ENCODE peak calls at places on chromosome 6, in four cellular contexts. I is GM23338, P is K562, M is HL-60. V is an unnamed sample.

GRCh38 chr6:31116661-31117385 is 2.2 kb downstream of the PSORS1C1 start:
- DNase-seq in P (no peak), I (no peak), M (no peak), V (no peak)

GRCh38 chr6:39239527-39240154 is 10.4 kb upstream of the KCNK5 start:
- DNase-seq in M (no peak), I (peak; percentile 40), P (no peak), V (no peak)

GRCh38 chr6:108677357-108677756 is 116.6 kb downstream of the FOXO3 start:
- DNase-seq in M (no peak), I (no peak), P (no peak), V (no peak)

GRCh38 chr6:125986956-125987617 is 747 bp downstream of the TRMT11 start:
- DNase-seq in M (peak; percentile 32), I (peak; percentile 28), P (peak; percentile 27), V (no peak)

GRCh38 chr6:158970640-158971291 is 29.2 kb downstream of the RSPH3 start:
- DNase-seq in P (no peak), I (peak; percentile 17), M (no peak), V (peak; percentile 31)

GRCh38 chr6:7051780-7052440 is 55.9 kb upstream of the RREB1 start:
- DNase-seq in P (no peak), M (peak; percentile 75), I (peak; percentile 79), V (peak; percentile 65)

GRCh38 chr6:37500294-37500608 is 558 bp upstream of the CCDC167 start:
- DNase-seq in P (no peak), I (no peak), M (no peak), V (no peak)

GRCh38 chr6:135268740-135269139 is 87.6 kb downstream of the MYB start:
- DNase-seq in P (no peak), M (no peak), I (no peak), V (no peak)

GRCh38 chr6:159727717-159728440 is 573 bp downstream of the WTAP start:
- DNase-seq in I (peak; percentile 54), M (no peak), P (peak; percentile 78), V (no peak)

GRCh38 chr6:161038229-161039003 is 46.8 kb downstream of the MAP3K4 start:
- DNase-seq in I (no peak), M (no peak), P (no peak), V (no peak)

GRCh38 chr6:138231399-138231886 is 13.2 kb upstream of the PBOV1 start:
- DNase-seq in M (no peak), P (no peak), I (no peak), V (peak; percentile 63)

GRCh38 chr6:19413323-19413722 is 423.8 kb upstream of the ID4 start:
- DNase-seq in M (no peak), P (no peak), I (no peak), V (no peak)

GRCh38 chr6:4349323-4349722 is 213.9 kb upstream of the ECI2 start:
- DNase-seq in P (no peak), M (no peak), I (no peak), V (no peak)

GRCh38 chr6:24719125-24719931 is at the start of gene C6orf62:
- DNase-seq in M (no peak), I (peak; percentile 43), P (peak; percentile 20), V (peak; percentile 40)

GRCh38 chr6:129860901-129861665 is at the start of gene TMEM244:
- DNase-seq in M (no peak), P (no peak), I (no peak), V (no peak)

GRCh38 chr6:115485400-115485799 is 575.3 kb downstream of the FRK start:
- DNase-seq in P (no peak), M (no peak), I (no peak), V (no peak)

GRCh38 chr6:25499851-25500250 is 152.2 kb upstream of the SCGN start:
- DNase-seq in M (no peak), P (no peak), I (peak; percentile 25), V (no peak)

GRCh38 chr6:64680446-64680845 is 1026.6 kb downstream of the EYS start:
- DNase-seq in P (no peak), M (no peak), I (no peak), V (no peak)

GRCh38 chr6:105401247-105402089 is 1.4 kb downstream of the PREP start:
- DNase-seq in P (no peak), M (no peak), I (no peak), V (no peak)

GRCh38 chr6:88349511-88349910 is 183.4 kb upstream of the CNR1 start:
- DNase-seq in I (no peak), P (no peak), M (no peak), V (no peak)

GRCh38 chr6:16362296-16362695 is 123.9 kb downstream of the GMPR start:
- DNase-seq in M (no peak), P (no peak), I (no peak), V (no peak)

GRCh38 chr6:139364302-139364981 is 10.0 kb downstream of the CITED2 start:
- DNase-seq in M (no peak), P (peak; percentile 69), I (peak; percentile 83), V (no peak)

GRCh38 chr6:22363166-22363965 is 66.5 kb upstream of the PRL start:
- DNase-seq in M (no peak), P (no peak), I (no peak), V (no peak)
- H3K27ac ChIP-seq in M (no peak overlapping the region), P (no peak overlapping the region), I (no peak overlapping the region), V (no peak overlapping the region)

GRCh38 chr6:41374618-41375590 is 39.5 kb downstream of the NCR2 start:
- DNase-seq in I (peak; percentile 71), P (no peak), M (no peak), V (no peak)

GRCh38 chr6:41376176-41376575 is 40.8 kb downstream of the NCR2 start:
- DNase-seq in P (no peak), I (no peak), M (no peak), V (no peak)

GRCh38 chr6:41373919-41374617 is 38.7 kb downstream of the NCR2 start:
- DNase-seq in P (no peak), I (peak; percentile 85), M (no peak), V (no peak)

GRCh38 chr6:41377071-41377470 is 41.7 kb downstream of the NCR2 start:
- DNase-seq in M (no peak), P (no peak), I (no peak), V (no peak)

GRCh38 chr6:41375598-41376151 is 40.3 kb downstream of the NCR2 start:
- DNase-seq in P (no peak), I (peak; percentile 72), M (no peak), V (no peak)
- TF ChIP-seq POLR2AphosphoS5 in P (no peak), I (no peak), M (no peak), V (no peak)

GRCh38 chr6:152233547-152234320 is 403.4 kb downstream of the SYNE1 start:
- DNase-seq in I (no peak), P (no peak), M (no peak), V (no peak)
- H3K27ac ChIP-seq in I (no peak overlapping the region), P (no peak overlapping the region), M (no peak overlapping the region), V (no peak overlapping the region)

GRCh38 chr6:167678102-167679101 is 148.3 kb upstream of the AFDN start:
- DNase-seq in M (no peak), P (no peak), I (peak; percentile 81), V (peak; percentile 51)
- TF ChIP-seq POLR2AphosphoS5 in M (no peak), P (no peak), I (peak; percentile 34), V (no peak)

GRCh38 chr6:18406955-18407738 is 20.0 kb downstream of the RNF144B start:
- DNase-seq in M (no peak), I (no peak), P (no peak), V (no peak)
- H3K27ac ChIP-seq in M (no peak overlapping the region), I (no peak overlapping the region), P (no peak overlapping the region), V (no peak overlapping the region)

GRCh38 chr6:10404107-10404798 is 10.6 kb downstream of the TFAP2A start:
- DNase-seq in M (peak; percentile 94), P (peak; percentile 99), I (peak; percentile 98), V (peak; percentile 91)

GRCh38 chr6:10401632-10402223 is 13.1 kb downstream of the TFAP2A start:
- DNase-seq in P (peak; percentile 29), M (no peak), I (no peak), V (no peak)

GRCh38 chr6:10403385-10404106 is 11.3 kb downstream of the TFAP2A start:
- DNase-seq in M (peak; percentile 47), P (peak; percentile 50), I (no peak), V (no peak)

GRCh38 chr6:10401004-10401536 is 13.8 kb downstream of the TFAP2A start:
- DNase-seq in P (no peak), M (no peak), I (peak; percentile 53), V (no peak)

DNA sequence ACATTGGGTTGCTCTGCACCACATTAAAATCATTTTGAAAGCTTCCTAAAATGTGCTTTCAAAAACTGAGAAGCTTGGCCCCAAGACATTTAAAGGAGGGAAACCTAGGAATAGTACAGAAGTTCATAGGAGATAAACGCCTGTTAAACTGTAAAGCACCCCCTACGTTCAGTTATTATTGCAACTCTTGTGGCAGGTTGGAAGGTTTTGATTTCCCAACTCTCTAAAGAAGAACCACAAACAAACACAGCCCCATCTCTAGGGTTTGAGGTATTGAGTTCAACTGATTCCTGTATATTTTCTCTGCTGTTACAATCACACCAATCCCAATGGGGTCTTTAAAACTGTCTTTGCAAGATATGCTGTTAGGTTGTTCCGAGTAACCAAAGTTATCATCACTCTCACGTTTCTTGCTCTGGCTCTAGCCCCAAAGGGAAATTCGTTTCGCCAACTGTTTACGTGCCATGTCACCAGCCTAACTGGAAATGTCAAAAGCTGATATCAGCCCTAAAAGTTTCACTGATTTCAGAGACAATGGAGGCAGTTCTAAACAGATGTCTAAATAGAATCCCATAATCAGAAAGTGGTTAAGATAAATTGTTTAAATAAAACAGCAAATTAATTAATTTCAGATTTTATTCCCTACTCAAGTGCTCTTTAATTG is 12.1 kb downstream of the TFAP2A start:
- DNase-seq in I (no peak), M (no peak), P (no peak), V (no peak)
- TF ChIP-seq POLR2AphosphoS5 in I (no peak), M (peak; percentile 67), P (no peak), V (no peak)

GRCh38 chr6:131096786-131097185 is 33.7 kb upstream of the EPB41L2 start:
- DNase-seq in I (no peak), M (no peak), P (no peak), V (no peak)

DNA sequence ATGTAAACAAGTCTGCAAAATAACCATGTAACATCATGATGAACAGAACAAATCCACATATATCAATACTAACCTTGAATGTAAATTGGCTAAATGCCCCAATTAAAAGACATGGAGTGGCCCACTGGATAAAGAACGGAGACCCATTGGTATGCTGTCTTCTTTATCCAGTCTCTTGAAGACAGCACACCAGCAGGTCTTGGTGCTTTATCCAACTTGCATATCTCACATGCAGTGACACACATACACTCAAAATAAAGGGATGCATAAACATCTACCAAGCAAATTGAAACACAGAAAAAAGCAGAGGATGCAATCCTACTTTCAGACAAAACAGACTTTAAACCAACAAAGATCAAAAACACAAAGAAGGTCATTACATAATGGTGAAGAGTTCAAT is 30.3 kb upstream of the EPB41L2 start:
- DNase-seq in I (no peak), M (no peak), P (no peak), V (no peak)
- H3K27ac ChIP-seq in I (no peak overlapping the region), M (no peak overlapping the region), P (no peak overlapping the region), V (no peak overlapping the region)

GRCh38 chr6:96152114-96152708 is 136.4 kb downstream of the FUT9 start:
- DNase-seq in I (no peak), P (no peak), M (no peak), V (no peak)
- TF ChIP-seq POLR2AphosphoS5 in I (no peak), P (no peak), M (no peak), V (no peak)

DNA sequence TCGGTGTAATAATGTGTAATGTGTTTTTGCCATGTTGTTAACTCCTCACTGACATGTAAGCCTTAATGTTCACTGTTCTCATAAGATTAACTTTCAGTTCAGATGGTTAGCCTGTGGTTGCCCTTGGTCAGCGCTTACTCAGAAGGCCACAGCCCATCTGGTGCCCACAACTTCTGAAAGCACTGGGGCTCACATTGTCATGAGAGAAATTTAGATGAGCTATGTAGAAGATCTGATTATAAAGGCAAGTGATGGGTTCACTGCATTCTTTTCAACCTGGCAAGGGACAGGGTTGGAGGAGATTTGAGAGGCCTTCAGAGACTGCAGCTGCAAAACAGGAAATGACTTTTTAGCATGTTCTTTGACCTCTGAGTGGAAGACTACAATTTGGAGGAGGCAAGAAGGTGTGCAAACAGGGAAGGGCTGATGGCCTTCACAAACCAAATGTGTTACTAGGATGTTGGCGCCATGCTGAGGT is 242.3 kb upstream of the SUPT3H start:
- DNase-seq in P (no peak), M (no peak), I (no peak), V (no peak)
- H3K27ac ChIP-seq in P (no peak overlapping the region), M (no peak overlapping the region), I (no peak overlapping the region), V (no peak overlapping the region)

V was measured in stomach.